ENCODE peak calls at places on chromosomes 13 and 19, in eight cellular contexts. S is OCI-M1, X is iris pigment epithelial cell, I is activated B cell treated with CpG ODN at 0.5 μM for 24 hours, O is fibroblast of pulmonary artery, F is astrocyte of the hippocampus, R is astrocyte of the spinal cord, L is heart right ventricle. E is an unnamed sample.

GRCh38 chr13:23867027-23867491 is 22.1 kb downstream of the MIPEP start:
- DNase-seq in S (no peak), X (peak; percentile 85), I (no peak), O (peak; percentile 41), F (peak; percentile 46), R (peak; percentile 46), L (no peak), E (no peak)

GRCh38 chr13:100789968-100790367 is 115.4 kb upstream of the TMTC4 start:
- DNase-seq in S (peak; percentile 3), X (no peak), I (no peak), O (no peak), F (no peak), R (no peak), L (no peak), E (no peak)

GRCh38 chr13:111962431-111962891 is 104.5 kb upstream of the SOX1 start:
- DNase-seq in S (no peak), X (no peak), I (no peak), O (no peak), F (no peak), R (no peak), L (no peak), E (no peak)

GRCh38 chr19:1840541-1841115 is 7.7 kb downstream of the REXO1 start:
- DNase-seq in S (no peak), X (no peak), I (no peak), O (peak; percentile 53), F (no peak), R (no peak), L (peak; percentile 69), E (no peak)

GRCh38 chr19:55638864-55639359 is 1.9 kb upstream of the ZNF580 start:
- DNase-seq in S (peak; percentile 86), X (no peak), I (no peak), O (peak; percentile 49), F (peak; percentile 41), R (no peak), L (no peak), E (peak; percentile 54)

GRCh38 chr13:50650936-50651638 is 192.4 kb downstream of the DLEU7 start:
- DNase-seq in S (no peak), X (peak; percentile 77), I (no peak), O (no peak), F (no peak), R (peak; percentile 24), L (no peak), E (no peak)

GRCh38 chr19:2549701-2550191 is 73.8 kb downstream of the GADD45B start:
- DNase-seq in S (peak; percentile 14), X (peak; percentile 95), I (no peak), O (peak; percentile 98), F (peak; percentile 97), R (peak; percentile 94), L (peak; percentile 81), E (no peak)

GRCh38 chr13:102152790-102153189 is 249.1 kb downstream of the FGF14 start:
- DNase-seq in S (no peak), X (no peak), I (no peak), O (no peak), F (no peak), R (no peak), L (no peak), E (no peak)

GRCh38 chr19:18777725-18778389 is 13.2 kb downstream of the COMP start:
- DNase-seq in S (no peak), X (no peak), I (no peak), O (no peak), F (no peak), R (no peak), L (no peak), E (no peak)

GRCh38 chr19:50341091-50341564 is 12.0 kb upstream of the KCNC3 start:
- DNase-seq in S (peak; percentile 15), X (no peak), I (no peak), O (no peak), F (no peak), R (no peak), L (no peak), E (no peak)

GRCh38 chr19:4909172-4909896 is at the start of gene UHRF1:
- DNase-seq in S (peak; percentile 75), X (no peak), I (no peak), O (no peak), F (peak; percentile 44), R (peak; percentile 32), L (no peak), E (no peak)

GRCh38 chr19:20999731-21000352 is 20.6 kb upstream of the ZNF430 start:
- DNase-seq in S (peak; percentile 95), X (peak; percentile 96), I (peak; percentile 74), O (peak; percentile 76), F (peak; percentile 96), R (peak; percentile 88), L (peak; percentile 91), E (peak; percentile 83)

GRCh38 chr13:31204592-31204991 is 4.8 kb downstream of the B3GLCT start:
- DNase-seq in S (peak; percentile 44), X (peak; percentile 76), I (no peak), O (peak; percentile 64), F (peak; percentile 68), R (peak; percentile 43), L (no peak), E (no peak)

GRCh38 chr13:111043575-111043982 is 71.5 kb upstream of the ARHGEF7 start:
- DNase-seq in S (no peak), X (peak; percentile 65), I (no peak), O (peak; percentile 36), F (peak; percentile 33), R (peak; percentile 26), L (peak; percentile 73), E (no peak)

GRCh38 chr13:88958821-88959220 is 1287.7 kb downstream of the SLITRK5 start:
- DNase-seq in S (no peak), X (no peak), I (no peak), O (peak; percentile 0), F (peak; percentile 52), R (peak; percentile 26), L (no peak), E (no peak)

GRCh38 chr19:14023404-14024235 is 4.3 kb upstream of the RLN3 start:
- DNase-seq in S (peak; percentile 99), X (peak; percentile 50), I (no peak), O (peak; percentile 69), F (peak; percentile 50), R (peak; percentile 40), L (peak; percentile 46), E (no peak)

GRCh38 chr19:5002143-5002542 is 33.2 kb downstream of the KDM4B start:
- DNase-seq in S (no peak), X (peak; percentile 69), I (no peak), O (peak; percentile 39), F (peak; percentile 68), R (peak; percentile 66), L (no peak), E (no peak)

GRCh38 chr19:31110331-31110730 is 238.9 kb downstream of the TSHZ3 start:
- DNase-seq in S (peak; percentile 2), X (peak; percentile 31), I (no peak), O (peak; percentile 65), F (peak; percentile 48), R (peak; percentile 32), L (no peak), E (no peak)

GRCh38 chr13:102508411-102508810 is 88.4 kb upstream of the TPP2 start:
- DNase-seq in S (no peak), X (no peak), I (no peak), O (no peak), F (no peak), R (no peak), L (no peak), E (no peak)

GRCh38 chr19:53813996-53814395 is 10.1 kb downstream of the NLRP12 start:
- DNase-seq in S (no peak), X (peak; percentile 42), I (no peak), O (no peak), F (no peak), R (no peak), L (no peak), E (no peak)

GRCh38 chr13:112072531-112073244 is 5.7 kb downstream of the SOX1 start:
- DNase-seq in S (no peak), X (no peak), I (no peak), O (no peak), F (peak; percentile 68), R (no peak), L (peak; percentile 17), E (no peak)

E was measured in effector memory CD8-positive, alpha-beta T cell.